ENCODE peak calls at places on chromosomes 12 and 14, in seven cellular contexts. E is MCF 10A, D is cardiac muscle cell, G is nephron progenitor cell, O is fibroblast of the aortic adventitia, Z is retinal pigment epithelial cell, L is neural crest cell. K is an unnamed sample.

GRCh38 chr14:50347521-50347920 is 35.4 kb downstream of the DMAC2L start:
- DNase-seq in E (peak), D (peak), G (no peak), O (peak), Z (no peak), L (no peak), K (no peak)

GRCh38 chr14:68144051-68144681 is 324.6 kb downstream of the RAD51B start:
- DNase-seq in E (peak), D (peak), G (no peak), O (no peak), Z (no peak), L (no peak), K (no peak)

GRCh38 chr12:93982847-93983315 is 165.5 kb upstream of the PLXNC1 start:
- DNase-seq in E (peak), D (peak), G (no peak), O (peak), Z (peak), L (no peak), K (no peak)

GRCh38 chr12:80815351-80815750 is 98.6 kb downstream of the MYF5 start:
- DNase-seq in E (no peak), D (no peak), G (no peak), O (no peak), Z (no peak), L (no peak), K (no peak)

GRCh38 chr12:124916370-124917134 is 2.1 kb upstream of the UBC start:
- DNase-seq in E (peak), D (peak), G (no peak), O (peak), Z (peak), L (no peak), K (no peak)

GRCh38 chr14:77103954-77104353 is 5.9 kb downstream of the CIPC start:
- DNase-seq in E (no peak), D (no peak), G (no peak), O (no peak), Z (no peak), L (no peak), K (no peak)

GRCh38 chr12:57853864-57854556 is 7.5 kb upstream of the CTDSP2 start:
- DNase-seq in E (no peak), D (no peak), G (no peak), O (no peak), Z (no peak), L (no peak), K (no peak)

GRCh38 chr14:68822132-68822651 is 29.3 kb upstream of the ZFP36L1 start:
- DNase-seq in E (no peak), D (no peak), G (no peak), O (no peak), Z (no peak), L (no peak), K (no peak)

GRCh38 chr12:112107306-112107705 is 1.3 kb downstream of the NAA25 start:
- DNase-seq in E (peak), D (no peak), G (no peak), O (no peak), Z (no peak), L (no peak), K (no peak)

GRCh38 chr12:89663577-89664357 is 44.9 kb downstream of the ATP2B1 start:
- DNase-seq in E (peak), D (peak), G (no peak), O (peak), Z (no peak), L (no peak), K (no peak)

GRCh38 chr12:121432740-121433476 is 33.0 kb downstream of the RNF34 start:
- DNase-seq in E (no peak), D (no peak), G (no peak), O (no peak), Z (no peak), L (no peak), K (no peak)

GRCh38 chr12:61654698-61655097 is 605.5 kb upstream of the USP15 start:
- DNase-seq in E (peak), D (no peak), G (no peak), O (no peak), Z (no peak), L (no peak), K (no peak)

GRCh38 chr12:12210983-12211382 is 55.9 kb downstream of the LRP6 start:
- DNase-seq in E (no peak), D (no peak), G (no peak), O (no peak), Z (no peak), L (no peak), K (no peak)

GRCh38 chr12:85573635-85574214 is 262.5 kb downstream of the RASSF9 start:
- DNase-seq in E (no peak), D (no peak), G (no peak), O (no peak), Z (no peak), L (no peak), K (no peak)

GRCh38 chr14:105884808-105885281 is 358.5 kb downstream of the TMEM121 start:
- DNase-seq in E (no peak), D (no peak), G (no peak), O (no peak), Z (no peak), L (no peak), K (peak)

GRCh38 chr12:70364695-70365397 is 1.2 kb upstream of the KCNMB4 start:
- DNase-seq in E (peak), D (no peak), G (no peak), O (no peak), Z (no peak), L (no peak), K (no peak)

GRCh38 chr12:53103860-53104305 is 597 bp downstream of the SOAT2 start:
- DNase-seq in E (no peak), D (no peak), G (no peak), O (no peak), Z (no peak), L (no peak), K (no peak)

GRCh38 chr14:21070083-21070609 is at the start of gene ARHGEF40:
- DNase-seq in E (peak), D (peak), G (peak), O (peak), Z (no peak), L (peak), K (peak)

GRCh38 chr14:50667491-50668007 is 557 bp downstream of the SAV1 start:
- DNase-seq in E (peak), D (no peak), G (no peak), O (no peak), Z (no peak), L (no peak), K (no peak)

GRCh38 chr12:15603461-15604085 is 185.6 kb downstream of the EPS8 start:
- DNase-seq in E (no peak), D (peak), G (no peak), O (no peak), Z (peak), L (no peak), K (no peak)

GRCh38 chr14:69049675-69050074 is 70.6 kb upstream of the ACTN1 start:
- DNase-seq in E (peak), D (peak), G (no peak), O (peak), Z (no peak), L (no peak), K (no peak)

GRCh38 chr14:61517861-61518802 is 177.2 kb upstream of the HIF1A start:
- DNase-seq in E (no peak), D (peak), G (no peak), O (peak), Z (no peak), L (no peak), K (no peak)

GRCh38 chr12:25322351-25322750 is 71.6 kb upstream of the KRAS start:
- DNase-seq in E (no peak), D (no peak), G (no peak), O (no peak), Z (no peak), L (no peak), K (no peak)

GRCh38 chr12:25322918-25323773 is 72.4 kb upstream of the KRAS start:
- DNase-seq in E (peak), D (peak), G (no peak), O (peak), Z (no peak), L (no peak), K (no peak)

GRCh38 chr12:25321772-25322171 is 71.0 kb upstream of the KRAS start:
- DNase-seq in E (no peak), D (no peak), G (no peak), O (no peak), Z (no peak), L (no peak), K (no peak)

GRCh38 chr12:25324861-25325260 is 74.1 kb upstream of the KRAS start:
- DNase-seq in E (no peak), D (no peak), G (no peak), O (no peak), Z (no peak), L (no peak), K (no peak)

DNA sequence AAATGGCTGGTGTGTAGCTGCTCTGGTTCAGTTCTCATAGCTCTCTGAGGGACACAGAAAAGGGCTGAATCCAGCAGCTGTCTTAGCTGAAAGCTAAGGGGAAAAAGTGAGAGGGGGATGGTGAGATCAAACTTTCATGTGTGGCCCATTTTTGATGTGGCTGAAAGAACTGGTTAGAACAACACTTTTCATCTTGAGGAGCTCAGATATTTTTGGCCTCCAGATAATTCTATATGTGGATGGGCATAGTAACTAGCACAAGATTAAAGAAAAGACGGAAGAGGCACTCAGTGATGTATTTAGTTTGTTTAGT is 73.0 kb upstream of the KRAS start:
- DNase-seq in E (no peak), D (no peak), G (no peak), O (no peak), Z (no peak), L (no peak), K (no peak)
- TF ChIP-seq CTCF in E (no peak), D (no peak), G (no peak), O (no peak), Z (no peak), L (no peak), K (no peak)

GRCh38 chr12:3097836-3098235 is 20.7 kb downstream of the TSPAN9 start:
- DNase-seq in E (no peak), D (no peak), G (peak), O (no peak), Z (no peak), L (no peak), K (no peak)
- TF ChIP-seq CTCF in E (no peak), D (no peak), G (no peak), O (no peak), Z (no peak), L (no peak), K (no peak)

DNA sequence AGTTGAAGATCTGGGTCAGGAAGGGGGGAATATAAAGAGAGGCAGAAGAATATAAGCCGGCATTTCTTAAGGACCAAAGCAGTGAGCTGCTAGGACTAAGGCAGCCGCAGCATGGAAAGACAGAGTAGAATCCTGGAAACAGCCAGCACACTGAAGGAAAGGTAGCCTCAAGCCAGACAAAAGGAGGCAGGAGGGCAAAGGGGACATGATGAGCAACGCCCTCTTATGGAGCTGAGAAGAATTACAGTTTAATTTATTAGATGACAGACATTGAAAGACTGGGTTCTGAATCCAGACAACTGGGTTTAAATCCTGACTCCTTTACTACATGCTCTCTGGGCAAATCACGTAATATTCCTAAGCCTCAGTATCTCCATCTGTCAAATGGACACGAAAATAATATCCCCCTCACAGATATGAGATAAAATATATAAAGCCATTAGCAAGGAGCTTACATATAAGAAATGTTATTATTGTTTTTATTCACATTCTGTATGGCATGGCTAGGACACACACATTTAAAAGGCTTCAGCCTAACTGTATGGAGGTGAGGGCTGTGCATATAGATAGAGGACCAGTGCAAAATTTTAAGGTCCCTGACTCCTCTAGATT is 8.1 kb upstream of the PCED1B start:
- DNase-seq in E (peak), D (peak), G (no peak), O (no peak), Z (no peak), L (no peak), K (no peak)
- TF ChIP-seq CTCF in E (peak), D (peak), G (peak), O (peak), Z (peak), L (peak), K (peak)

GRCh38 chr14:57884175-57884574 is 18.3 kb upstream of the SLC35F4 start:
- DNase-seq in E (peak), D (no peak), G (no peak), O (peak), Z (no peak), L (no peak), K (no peak)
- TF ChIP-seq CTCF in E (peak), D (peak), G (no peak), O (peak), Z (peak), L (peak), K (peak)

GRCh38 chr12:56377310-56377988 is 14.8 kb upstream of the APOF start:
- DNase-seq in E (peak), D (no peak), G (no peak), O (peak), Z (no peak), L (no peak), K (no peak)
- TF ChIP-seq CTCF in E (peak), D (no peak), G (no peak), O (no peak), Z (peak), L (no peak), K (no peak)

GRCh38 chr14:99233222-99234035 is 38.6 kb downstream of the BCL11B start:
- DNase-seq in E (no peak), D (no peak), G (peak), O (no peak), Z (no peak), L (no peak), K (no peak)

GRCh38 chr14:99232406-99233214 is 39.4 kb downstream of the BCL11B start:
- DNase-seq in E (no peak), D (no peak), G (no peak), O (no peak), Z (no peak), L (no peak), K (no peak)

GRCh38 chr14:99230271-99231141 is 41.5 kb downstream of the BCL11B start:
- DNase-seq in E (peak), D (no peak), G (no peak), O (no peak), Z (no peak), L (no peak), K (no peak)

GRCh38 chr14:99231181-99231849 is 40.7 kb downstream of the BCL11B start:
- DNase-seq in E (no peak), D (no peak), G (peak), O (no peak), Z (no peak), L (no peak), K (no peak)

DNA sequence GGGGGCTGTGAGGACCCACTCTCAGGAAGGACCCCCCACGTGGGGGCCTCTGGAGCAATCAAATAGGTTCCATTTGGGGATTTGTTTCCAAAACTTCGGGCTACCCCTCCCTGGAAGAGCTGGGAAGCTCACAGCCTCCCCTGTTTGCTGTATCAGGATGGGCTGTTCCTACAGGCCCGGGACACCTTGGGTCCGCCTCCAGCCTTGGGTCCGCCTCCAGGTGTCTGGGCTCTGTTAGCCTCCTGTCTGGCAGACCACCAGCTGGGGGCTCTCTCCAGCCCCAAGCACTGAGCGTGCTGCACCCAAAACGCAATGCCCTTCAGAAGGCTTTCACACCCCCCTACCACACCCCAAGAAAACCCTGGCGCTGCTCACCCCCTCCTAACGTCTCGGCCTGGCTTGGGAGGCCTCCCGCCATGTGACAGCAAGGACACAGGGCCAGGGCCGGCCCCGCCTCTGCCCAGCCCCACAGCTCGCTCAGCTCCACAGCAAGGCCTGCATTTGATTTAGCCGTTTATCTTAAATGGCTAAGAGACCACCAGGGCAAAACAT is 40.1 kb downstream of the BCL11B start:
- DNase-seq in E (no peak), D (no peak), G (peak), O (no peak), Z (no peak), L (peak), K (peak)
- TF ChIP-seq CTCF in E (no peak), D (no peak), G (no peak), O (no peak), Z (peak), L (no peak), K (no peak)

GRCh38 chr14:92088494-92088893 is 17.9 kb downstream of the ATXN3 start:
- DNase-seq in E (no peak), D (no peak), G (no peak), O (no peak), Z (no peak), L (no peak), K (no peak)

DNA sequence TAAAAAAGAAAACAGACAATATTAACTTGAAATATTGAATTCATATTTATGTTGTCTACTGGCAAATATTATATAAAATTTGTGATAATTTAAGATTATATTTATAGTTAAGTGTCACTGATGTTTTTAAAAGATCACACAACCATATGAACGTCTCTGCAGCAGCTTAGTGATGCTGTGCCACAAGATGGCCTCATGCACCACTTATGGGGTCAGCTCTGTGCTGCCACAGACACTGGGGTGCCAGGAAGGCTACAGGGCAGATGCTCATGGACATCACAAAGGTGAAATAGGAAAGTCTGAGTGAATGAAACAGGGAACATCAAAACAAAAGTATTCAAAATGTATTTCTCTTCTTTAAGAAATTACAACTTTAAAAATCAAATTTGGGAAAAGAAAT is 13.1 kb downstream of the ATXN3 start:
- DNase-seq in E (no peak), D (no peak), G (no peak), O (no peak), Z (no peak), L (no peak), K (no peak)
- TF ChIP-seq CTCF in E (no peak), D (peak), G (no peak), O (no peak), Z (no peak), L (no peak), K (no peak)

GRCh38 chr12:116894913-116895312 is 13.7 kb upstream of the HRK start:
- DNase-seq in E (no peak), D (no peak), G (no peak), O (no peak), Z (no peak), L (no peak), K (no peak)

GRCh38 chr12:116890330-116890729 is 9.1 kb upstream of the HRK start:
- DNase-seq in E (no peak), D (no peak), G (no peak), O (no peak), Z (no peak), L (no peak), K (no peak)

GRCh38 chr12:116891019-116891418 is 9.8 kb upstream of the HRK start:
- DNase-seq in E (no peak), D (no peak), G (no peak), O (no peak), Z (no peak), L (no peak), K (no peak)

GRCh38 chr12:116892741-116893140 is 11.5 kb upstream of the HRK start:
- DNase-seq in E (no peak), D (no peak), G (no peak), O (no peak), Z (no peak), L (no peak), K (no peak)

DNA sequence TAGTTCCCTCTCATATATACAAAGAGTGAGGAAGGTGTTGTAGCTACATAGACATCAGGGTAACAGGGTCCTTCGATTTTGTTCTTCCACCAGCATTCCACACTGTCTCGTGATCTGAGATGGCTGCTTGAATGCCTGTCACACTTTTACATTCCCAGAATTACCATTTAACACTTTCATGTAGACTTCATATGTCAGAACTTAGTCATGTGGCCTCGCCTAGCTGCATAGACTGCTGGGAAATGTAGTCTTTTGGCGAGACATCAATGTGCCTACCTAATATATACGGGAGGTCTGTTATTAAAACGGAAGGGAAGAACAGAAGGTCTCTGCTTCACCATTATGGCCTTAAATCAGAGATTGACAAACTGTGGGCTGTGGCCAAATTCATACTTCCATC is 11.1 kb upstream of the HRK start:
- DNase-seq in E (no peak), D (no peak), G (no peak), O (no peak), Z (no peak), L (no peak), K (no peak)
- TF ChIP-seq CTCF in E (no peak), D (no peak), G (no peak), O (no peak), Z (no peak), L (no peak), K (no peak)

GRCh38 chr12:49983892-49984291 is 11.1 kb downstream of the AQP6 start:
- DNase-seq in E (peak), D (peak), G (no peak), O (peak), Z (peak), L (no peak), K (no peak)
- TF ChIP-seq CTCF in E (no peak), D (peak), G (no peak), O (no peak), Z (no peak), L (no peak), K (no peak)